ENCODE peak calls at places on chromosomes 5 and 9, in five cellular contexts. One of them, this sample, is unnamed.

GRCh38 chr9:92600075-92600741 is 64.4 kb upstream of the ECM2 start:
- DNase-seq in NCI-H2029: no peak
- DNase-seq in upper lobe of left lung: no peak
- DNase-seq in midbrain: no peak
- DNase-seq in transverse colon: no peak
- DNase-seq in this sample: no peak

GRCh38 chr9:88583901-88584596 is 49.1 kb downstream of the NXNL2 start:
- DNase-seq in NCI-H2029: no peak
- DNase-seq in upper lobe of left lung: no peak
- DNase-seq in midbrain: no peak
- DNase-seq in transverse colon: no peak
- DNase-seq in this sample: no peak

GRCh38 chr5:10797246-10797645 is 36.2 kb upstream of the DAP start:
- DNase-seq in NCI-H2029: no peak
- DNase-seq in upper lobe of left lung: no peak
- DNase-seq in midbrain: no peak
- DNase-seq in transverse colon: no peak
- DNase-seq in this sample: no peak

GRCh38 chr9:82488702-82489578 is 500.4 kb downstream of the SPATA31D1 start:
- DNase-seq in NCI-H2029: peak; percentile 24
- DNase-seq in upper lobe of left lung: no peak
- DNase-seq in midbrain: peak; percentile 22
- DNase-seq in transverse colon: no peak
- DNase-seq in this sample: no peak

GRCh38 chr9:11871832-11872231 is 821.4 kb upstream of the TYRP1 start:
- DNase-seq in NCI-H2029: no peak
- DNase-seq in upper lobe of left lung: no peak
- DNase-seq in midbrain: no peak
- DNase-seq in transverse colon: no peak
- DNase-seq in this sample: no peak

GRCh38 chr5:57785946-57786345 is 303.3 kb upstream of the ACTBL2 start:
- DNase-seq in NCI-H2029: no peak
- DNase-seq in upper lobe of left lung: no peak
- DNase-seq in midbrain: no peak
- DNase-seq in transverse colon: no peak
- DNase-seq in this sample: no peak

GRCh38 chr5:135239461-135240282 is 159.4 kb downstream of the MACROH2A1 start:
- DNase-seq in NCI-H2029: no peak
- DNase-seq in upper lobe of left lung: no peak
- DNase-seq in midbrain: no peak
- DNase-seq in transverse colon: no peak
- DNase-seq in this sample: no peak

GRCh38 chr5:168269950-168270349 is 21.5 kb upstream of the WWC1 start:
- DNase-seq in NCI-H2029: peak; percentile 44
- DNase-seq in upper lobe of left lung: no peak
- DNase-seq in midbrain: no peak
- DNase-seq in transverse colon: no peak
- DNase-seq in this sample: no peak

GRCh38 chr5:9046756-9047481 is 499.0 kb downstream of the SEMA5A start:
- DNase-seq in NCI-H2029: no peak
- DNase-seq in upper lobe of left lung: no peak
- DNase-seq in midbrain: no peak
- DNase-seq in transverse colon: no peak
- DNase-seq in this sample: no peak

GRCh38 chr5:7261049-7261448 is 134.9 kb upstream of the ADCY2 start:
- DNase-seq in NCI-H2029: peak; percentile 5
- DNase-seq in upper lobe of left lung: no peak
- DNase-seq in midbrain: peak; percentile 48
- DNase-seq in transverse colon: no peak
- DNase-seq in this sample: peak; percentile 22

GRCh38 chr5:1036504-1037122 is 28.0 kb downstream of the NKD2 start:
- DNase-seq in NCI-H2029: no peak
- DNase-seq in upper lobe of left lung: peak; percentile 77
- DNase-seq in midbrain: no peak
- DNase-seq in transverse colon: no peak
- DNase-seq in this sample: no peak

GRCh38 chr9:1267581-1267980 is 217.4 kb downstream of the DMRT2 start:
- DNase-seq in NCI-H2029: peak; percentile 55
- DNase-seq in upper lobe of left lung: no peak
- DNase-seq in midbrain: no peak
- DNase-seq in transverse colon: no peak
- DNase-seq in this sample: no peak

GRCh38 chr5:112995764-112996618 is 19.4 kb downstream of the DCP2 start:
- DNase-seq in NCI-H2029: peak; percentile 38
- DNase-seq in upper lobe of left lung: no peak
- DNase-seq in midbrain: peak; percentile 82
- DNase-seq in transverse colon: peak; percentile 73
- DNase-seq in this sample: peak; percentile 21

GRCh38 chr9:35729700-35730485 is 2.1 kb downstream of the TLN1 start:
- DNase-seq in NCI-H2029: no peak
- DNase-seq in upper lobe of left lung: no peak
- DNase-seq in midbrain: peak; percentile 13
- DNase-seq in transverse colon: peak; percentile 53
- DNase-seq in this sample: peak; percentile 92

GRCh38 chr9:2087500-2088313 is 72.6 kb downstream of the SMARCA2 start:
- DNase-seq in NCI-H2029: no peak
- DNase-seq in upper lobe of left lung: no peak
- DNase-seq in midbrain: peak; percentile 11
- DNase-seq in transverse colon: no peak
- DNase-seq in this sample: peak; percentile 16

GRCh38 chr5:33343661-33344327 is 97.0 kb upstream of the TARS1 start:
- DNase-seq in NCI-H2029: no peak
- DNase-seq in upper lobe of left lung: no peak
- DNase-seq in midbrain: no peak
- DNase-seq in transverse colon: no peak
- DNase-seq in this sample: no peak

GRCh38 chr9:3099601-3100000 is 255.7 kb upstream of the PUM3 start:
- DNase-seq in NCI-H2029: no peak
- DNase-seq in upper lobe of left lung: no peak
- DNase-seq in midbrain: peak; percentile 25
- DNase-seq in transverse colon: no peak
- DNase-seq in this sample: no peak

GRCh38 chr5:43007246-43007910 is 32.7 kb downstream of the ANXA2R start:
- DNase-seq in NCI-H2029: peak; percentile 83
- DNase-seq in upper lobe of left lung: peak; percentile 35
- DNase-seq in midbrain: peak; percentile 81
- DNase-seq in transverse colon: peak; percentile 84
- DNase-seq in this sample: peak; percentile 76

GRCh38 chr5:174022384-174023095 is 23.0 kb upstream of the NSG2 start:
- DNase-seq in NCI-H2029: no peak
- DNase-seq in upper lobe of left lung: no peak
- DNase-seq in midbrain: no peak
- DNase-seq in transverse colon: no peak
- DNase-seq in this sample: no peak

GRCh38 chr5:149863176-149863575 is 81.4 kb downstream of the PDE6A start:
- DNase-seq in NCI-H2029: no peak
- DNase-seq in upper lobe of left lung: no peak
- DNase-seq in midbrain: no peak
- DNase-seq in transverse colon: no peak
- DNase-seq in this sample: no peak

GRCh38 chr5:171419663-171420428 is 399 bp downstream of the FGF18 start:
- DNase-seq in NCI-H2029: peak; percentile 54
- DNase-seq in upper lobe of left lung: peak; percentile 91
- DNase-seq in midbrain: no peak
- DNase-seq in transverse colon: peak; percentile 13
- DNase-seq in this sample: peak; percentile 64

GRCh38 chr5:31648326-31648725 is 9.4 kb downstream of the PDZD2 start:
- DNase-seq in NCI-H2029: no peak
- DNase-seq in upper lobe of left lung: no peak
- DNase-seq in midbrain: no peak
- DNase-seq in transverse colon: no peak
- DNase-seq in this sample: no peak

GRCh38 chr9:37903581-37903830 is 421 bp downstream of the SLC25A51 start:
- DNase-seq in NCI-H2029: no peak
- DNase-seq in upper lobe of left lung: no peak
- DNase-seq in midbrain: no peak
- DNase-seq in transverse colon: no peak
- DNase-seq in this sample: no peak

GRCh38 chr5:158811921-158812320 is 287.8 kb downstream of the EBF1 start:
- DNase-seq in NCI-H2029: no peak
- DNase-seq in upper lobe of left lung: no peak
- DNase-seq in midbrain: no peak
- DNase-seq in transverse colon: no peak
- DNase-seq in this sample: no peak

GRCh38 chr5:158903006-158903405 is 196.7 kb downstream of the EBF1 start:
- DNase-seq in NCI-H2029: no peak
- DNase-seq in upper lobe of left lung: no peak
- DNase-seq in midbrain: no peak
- DNase-seq in transverse colon: no peak
- DNase-seq in this sample: no peak

GRCh38 chr9:132498811-132499210 is 83.6 kb upstream of the BARHL1 start:
- DNase-seq in NCI-H2029: no peak
- DNase-seq in upper lobe of left lung: no peak
- DNase-seq in midbrain: no peak
- DNase-seq in transverse colon: no peak
- DNase-seq in this sample: no peak

GRCh38 chr5:155082401-155082800 is 68.8 kb downstream of the KIF4B start:
- DNase-seq in NCI-H2029: no peak
- DNase-seq in upper lobe of left lung: no peak
- DNase-seq in midbrain: no peak
- DNase-seq in transverse colon: no peak
- DNase-seq in this sample: no peak

GRCh38 chr5:175279506-175279905 is 164.5 kb downstream of the DRD1 start:
- DNase-seq in NCI-H2029: no peak
- DNase-seq in upper lobe of left lung: no peak
- DNase-seq in midbrain: no peak
- DNase-seq in transverse colon: no peak
- DNase-seq in this sample: no peak

GRCh38 chr9:23829580-23830458 is 3.8 kb upstream of the ELAVL2 start:
- DNase-seq in NCI-H2029: no peak
- DNase-seq in upper lobe of left lung: no peak
- DNase-seq in midbrain: no peak
- DNase-seq in transverse colon: no peak
- DNase-seq in this sample: no peak

GRCh38 chr5:79990205-79990597 is 861 bp downstream of the MTX3 start:
- DNase-seq in NCI-H2029: no peak
- DNase-seq in upper lobe of left lung: no peak
- DNase-seq in midbrain: no peak
- DNase-seq in transverse colon: no peak
- DNase-seq in this sample: no peak

GRCh38 chr9:4743131-4743875 is 2.3 kb upstream of the AK3 start:
- DNase-seq in NCI-H2029: no peak
- DNase-seq in upper lobe of left lung: no peak
- DNase-seq in midbrain: no peak
- DNase-seq in transverse colon: no peak
- DNase-seq in this sample: no peak

GRCh38 chr9:76729980-76730737 is 34.1 kb upstream of the PCA3 start:
- DNase-seq in NCI-H2029: peak; percentile 36
- DNase-seq in upper lobe of left lung: no peak
- DNase-seq in midbrain: no peak
- DNase-seq in transverse colon: no peak
- DNase-seq in this sample: peak; percentile 14

GRCh38 chr5:132230871-132231270 is 3.2 kb upstream of the P4HA2 start:
- DNase-seq in NCI-H2029: no peak
- DNase-seq in upper lobe of left lung: no peak
- DNase-seq in midbrain: no peak
- DNase-seq in transverse colon: peak; percentile 3
- DNase-seq in this sample: no peak

This sample was measured in HuH-7.